ENCODE peak calls at places on chromosomes 6 and 20, in four cellular contexts. X is neural progenitor cell, T is GM12878, F is neuronal stem cell. K is an unnamed sample.

GRCh38 chr6:139648430-139649000 is 274.1 kb upstream of the CITED2 start:
- DNase-seq in F (no peak), X (no peak), T (no peak), K (no peak)

GRCh38 chr6:2823104-2823850 is 18.4 kb downstream of the SERPINB1 start:
- DNase-seq in X (no peak), T (no peak), F (no peak), K (no peak)

GRCh38 chr6:162671580-162672165 is 55.9 kb downstream of the PRKN start:
- DNase-seq in T (no peak), X (no peak), F (no peak), K (no peak)

GRCh38 chr6:31871068-31871659 is 7.6 kb downstream of the SLC44A4 start:
- DNase-seq in F (no peak), T (no peak), X (no peak), K (no peak)

GRCh38 chr20:8082025-8082424 is 50.0 kb upstream of the PLCB1 start:
- DNase-seq in F (no peak), T (no peak), X (peak; percentile 11), K (no peak)

GRCh38 chr6:68059261-68059660 is 575.8 kb upstream of the ADGRB3 start:
- DNase-seq in X (no peak), T (no peak), F (no peak), K (no peak)

GRCh38 chr6:119346450-119346849 is 3.1 kb downstream of the MAN1A1 start:
- DNase-seq in T (no peak), F (no peak), X (no peak), K (no peak)

GRCh38 chr20:32959351-32960221 is 44.6 kb downstream of the SUN5 start:
- DNase-seq in T (no peak), F (no peak), X (no peak), K (no peak)

GRCh38 chr6:138250513-138251247 is 32.4 kb upstream of the PBOV1 start:
- DNase-seq in F (no peak), T (no peak), X (no peak), K (peak; percentile 67)

DNA sequence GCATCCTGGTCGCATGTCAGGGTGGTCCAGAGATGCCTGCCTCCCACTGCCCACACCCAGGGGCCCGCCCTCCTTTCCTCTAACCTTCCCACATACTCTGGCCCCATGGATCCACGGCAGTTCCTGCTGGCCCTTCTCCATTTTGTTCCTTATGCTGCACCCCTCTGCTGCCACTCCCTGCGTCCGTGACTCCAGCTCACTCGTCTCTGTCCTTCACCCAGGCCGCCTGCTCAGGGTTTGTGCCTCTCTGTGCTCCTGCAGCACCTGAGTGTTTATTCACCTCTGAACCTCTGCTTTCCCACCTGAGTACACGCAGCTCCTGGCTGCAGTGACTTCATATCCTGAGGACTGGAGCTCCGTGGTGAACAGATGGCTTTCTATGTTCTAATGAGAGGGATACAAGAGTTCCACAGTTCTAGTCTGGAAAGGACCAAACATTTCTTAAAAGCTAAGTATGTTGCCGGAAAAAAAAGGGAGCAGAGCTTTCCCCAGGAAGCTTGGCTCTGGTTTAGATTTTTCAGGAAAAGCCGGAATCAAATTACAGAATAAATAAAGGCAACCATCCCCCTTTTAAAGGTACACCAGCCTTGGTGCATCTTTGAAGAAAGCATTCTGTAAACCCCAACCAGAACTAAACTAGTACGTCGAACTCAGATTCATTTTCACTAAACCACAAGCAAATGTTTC is 1.5 kb upstream of the GNRH2 start:
- DNase-seq in X (no peak), T (no peak), F (no peak), K (peak; percentile 38)
- H3K27ac ChIP-seq in X (no peak overlapping the region), T (no peak overlapping the region), F (no peak overlapping the region), K (peak overlapping the region; percentile 45)

GRCh38 chr6:24844061-24844460 is 45.3 kb upstream of the ARMH2 start:
- DNase-seq in F (no peak), X (no peak), T (no peak), K (no peak)

GRCh38 chr6:24848461-24848860 is 49.7 kb upstream of the ARMH2 start:
- DNase-seq in X (no peak), F (no peak), T (no peak), K (no peak)

GRCh38 chr6:24844903-24845302 is 46.2 kb upstream of the ARMH2 start:
- DNase-seq in X (no peak), F (no peak), T (no peak), K (no peak)

GRCh38 chr6:24847402-24847801 is 48.7 kb upstream of the ARMH2 start:
- DNase-seq in T (no peak), X (no peak), F (no peak), K (peak; percentile 36)

DNA sequence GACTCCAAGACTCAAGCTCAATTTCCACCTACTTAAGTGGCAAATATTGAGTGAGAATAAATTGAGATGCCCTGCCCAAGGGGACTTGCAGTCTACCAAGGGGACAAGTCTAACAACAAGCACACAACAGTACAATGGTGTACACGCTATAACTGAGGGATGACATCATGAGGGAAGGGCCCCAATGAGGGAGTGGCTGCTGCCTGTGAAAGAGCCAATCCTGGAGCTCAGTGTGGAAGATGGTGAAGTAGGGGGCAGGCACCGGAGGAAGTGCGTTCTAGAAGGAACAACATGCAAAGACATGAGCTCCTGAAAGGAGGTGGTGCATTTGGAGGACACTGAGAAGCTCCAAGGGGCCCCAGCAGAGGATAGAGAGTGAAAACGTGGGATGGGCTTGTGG is 46.9 kb upstream of the ARMH2 start:
- DNase-seq in X (no peak), T (no peak), F (no peak), K (no peak)
- H3K4me1 ChIP-seq in X (peaks cover 4% of the 10 kb centered on the region), T (no peaks in the 10 kb centered on the region), F (peaks cover 2% of the 10 kb centered on the region), K (no peaks in the 10 kb centered on the region)

DNA sequence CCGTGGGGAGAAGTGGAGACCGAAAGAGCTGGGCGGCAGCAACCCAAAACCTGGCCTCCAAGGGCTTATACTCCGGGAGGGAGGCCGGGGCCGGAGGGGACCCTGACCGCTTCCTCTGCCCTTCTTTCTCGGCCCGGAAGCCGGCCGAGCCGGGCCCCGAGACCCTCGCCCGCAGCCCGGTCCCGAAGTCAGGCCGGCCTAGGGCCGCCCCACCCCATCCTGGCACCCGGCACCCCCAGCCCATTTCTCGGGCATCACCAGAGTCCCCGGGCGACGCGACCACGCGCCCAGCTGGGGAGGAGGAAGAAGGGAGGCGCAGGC is 572 bp upstream of the ZDHHC14 start:
- DNase-seq in T (no peak), X (peak; percentile 46), F (peak; percentile 29), K (no peak)
- H3K4me3 ChIP-seq in T (peak overlapping the region; percentile 98), X (peak overlapping the region; percentile 89), F (peak overlapping the region; percentile 91), K (peak overlapping the region; percentile 96)

DNA sequence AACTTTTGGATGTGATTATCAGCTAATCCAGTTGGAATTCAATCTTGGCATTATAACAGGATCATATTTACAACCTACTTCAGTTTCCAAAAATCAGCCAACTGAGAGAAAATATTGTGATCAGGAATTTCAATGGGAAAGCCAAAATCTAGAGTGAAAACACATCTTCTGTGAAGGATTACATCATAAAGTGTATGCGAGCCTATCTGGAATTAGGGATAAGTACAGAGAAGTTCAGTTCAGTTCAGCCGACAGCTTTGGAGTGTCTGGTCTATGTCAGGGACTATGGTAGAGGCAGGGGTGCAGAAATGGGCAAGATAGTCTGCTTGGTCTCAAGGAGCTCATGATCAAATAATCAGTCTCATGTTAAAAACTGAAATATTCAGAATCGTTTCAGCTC is 12.3 kb upstream of the PRIM2 start:
- DNase-seq in F (no peak), X (no peak), T (no peak), K (no peak)
- H3K27ac ChIP-seq in F (no peak overlapping the region), X (no peak overlapping the region), T (no peak overlapping the region), K (no peak overlapping the region)

GRCh38 chr20:4774209-4774608 is 52.5 kb downstream of the PRND start:
- DNase-seq in X (no peak), T (no peak), F (no peak), K (no peak)

GRCh38 chr20:4772132-4772531 is 50.4 kb downstream of the PRND start:
- DNase-seq in X (no peak), T (no peak), F (no peak), K (no peak)

GRCh38 chr20:4773736-4774135 is 52.0 kb downstream of the PRND start:
- DNase-seq in F (no peak), T (no peak), X (no peak), K (no peak)

GRCh38 chr20:4775322-4776078 is 53.8 kb downstream of the PRND start:
- DNase-seq in T (no peak), F (no peak), X (no peak), K (no peak)

GRCh38 chr20:4776079-4776630 is 54.4 kb downstream of the PRND start:
- DNase-seq in F (no peak), T (no peak), X (no peak), K (no peak)
- H3K4me1 ChIP-seq in F (no peaks in the 10 kb centered on the region), T (no peaks in the 10 kb centered on the region), X (no peaks in the 10 kb centered on the region), K (peaks cover 16% of the 10 kb centered on the region)

GRCh38 chr20:45867129-45867810 is 9.9 kb downstream of the ZSWIM3 start:
- DNase-seq in T (no peak), X (no peak), F (no peak), K (no peak)

GRCh38 chr20:45866454-45866853 is 9.0 kb downstream of the ZSWIM3 start:
- DNase-seq in F (no peak), X (no peak), T (no peak), K (no peak)

GRCh38 chr20:45863543-45864470 is 6.4 kb downstream of the ZSWIM3 start:
- DNase-seq in X (no peak), F (no peak), T (no peak), K (no peak)

GRCh38 chr20:45872626-45873025 is 8.4 kb upstream of the ZSWIM1 start:
- DNase-seq in T (no peak), F (no peak), X (no peak), K (no peak)

DNA sequence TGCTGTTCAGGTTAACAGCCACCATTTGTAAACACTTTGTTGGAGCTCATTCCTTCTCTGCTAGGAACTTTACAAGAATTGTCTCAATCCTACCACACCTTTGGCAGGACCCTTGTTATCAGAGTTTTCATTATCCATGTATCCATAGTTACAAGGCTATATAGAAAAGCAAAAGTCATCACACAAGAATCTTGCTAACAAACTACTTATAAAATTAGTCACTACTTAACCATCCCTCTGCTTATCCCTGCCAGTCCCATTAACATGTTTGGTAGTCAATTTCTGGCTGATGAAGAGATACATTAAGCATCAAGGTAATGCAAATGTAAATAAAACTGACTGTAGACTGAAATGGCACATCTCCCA is 10.4 kb downstream of the ZSWIM3 start:
- DNase-seq in X (no peak), F (no peak), T (no peak), K (no peak)
- H3K4me3 ChIP-seq in X (no peak overlapping the region), F (no peak overlapping the region), T (no peak overlapping the region), K (no peak overlapping the region)

K was measured in left lung.